ENCODE peak calls at places on chromosome 12, in six cellular contexts. Z, C, T, N, G and S are unnamed samples.

GRCh38 chr12:52798003-52798670 is 2.2 kb upstream of the KRT3 start:
- DNase-seq in Z (no peak), C (no peak), T (no peak), N (no peak), G (no peak), S (peak)

GRCh38 chr12:70254846-70255245 is 11.6 kb downstream of the CNOT2 start:
- DNase-seq in Z (no peak), C (no peak), T (no peak), N (no peak), G (no peak), S (no peak)

GRCh38 chr12:26043139-26044006 is 81.5 kb downstream of the BHLHE41 start:
- DNase-seq in Z (no peak), C (no peak), T (no peak), N (no peak), G (no peak), S (no peak)

GRCh38 chr12:86331012-86331411 is 74.8 kb upstream of the MGAT4C start:
- DNase-seq in Z (no peak), C (no peak), T (no peak), N (no peak), G (no peak), S (no peak)

GRCh38 chr12:103348935-103349334 is 146.8 kb downstream of the C12orf42 start:
- DNase-seq in Z (no peak), C (no peak), T (no peak), N (no peak), G (no peak), S (no peak)

GRCh38 chr12:62409068-62409467 is 57.6 kb upstream of the MON2 start:
- DNase-seq in Z (no peak), C (no peak), T (no peak), N (no peak), G (no peak), S (no peak)

GRCh38 chr12:68784015-68784414 is 24.0 kb upstream of the MDM2 start:
- DNase-seq in Z (no peak), C (no peak), T (peak), N (no peak), G (no peak), S (no peak)

GRCh38 chr12:122888232-122888752 is 7.6 kb downstream of the VPS37B start:
- DNase-seq in Z (peak), C (peak), T (peak), N (no peak), G (no peak), S (no peak)

GRCh38 chr12:88790231-88790630 is 210.0 kb upstream of the KITLG start:
- DNase-seq in Z (no peak), C (no peak), T (no peak), N (no peak), G (no peak), S (no peak)

GRCh38 chr12:59401862-59402261 is 194.0 kb upstream of the SLC16A7 start:
- DNase-seq in Z (no peak), C (no peak), T (no peak), N (no peak), G (no peak), S (no peak)

GRCh38 chr12:72024613-72025012 is 86.0 kb downstream of the TPH2 start:
- DNase-seq in Z (no peak), C (no peak), T (no peak), N (no peak), G (no peak), S (no peak)

GRCh38 chr12:109592905-109593272 is 19.3 kb downstream of the MVK start:
- DNase-seq in Z (no peak), C (no peak), T (no peak), N (no peak), G (no peak), S (no peak)

GRCh38 chr12:9761407-9761736 is 671 bp upstream of the CD69 start:
- DNase-seq in Z (no peak), C (no peak), T (no peak), N (no peak), G (no peak), S (no peak)

GRCh38 chr12:128810182-128811127 is 13.3 kb downstream of the SLC15A4 start:
- DNase-seq in Z (no peak), C (no peak), T (no peak), N (no peak), G (peak), S (no peak)

GRCh38 chr12:29734748-29735147 is 49.0 kb downstream of the TMTC1 start:
- DNase-seq in Z (no peak), C (no peak), T (no peak), N (no peak), G (no peak), S (no peak)

GRCh38 chr12:105595440-105595839 is 264.9 kb downstream of the C12orf75 start:
- DNase-seq in Z (no peak), C (no peak), T (no peak), N (no peak), G (no peak), S (no peak)

GRCh38 chr12:78185109-78185508 is 354.4 kb downstream of the NAV3 start:
- DNase-seq in Z (no peak), C (no peak), T (no peak), N (no peak), G (no peak), S (no peak)

GRCh38 chr12:110100315-110100970 is 23.7 kb upstream of the IFT81 start:
- DNase-seq in Z (peak), C (peak), T (peak), N (peak), G (peak), S (peak)

GRCh38 chr12:54431911-54432814 is 13.1 kb upstream of the ITGA5 start:
- DNase-seq in Z (peak), C (no peak), T (no peak), N (no peak), G (no peak), S (peak)

GRCh38 chr12:116406529-116406928 is 129.0 kb upstream of the MED13L start:
- DNase-seq in Z (peak), C (peak), T (peak), N (peak), G (no peak), S (peak)

GRCh38 chr12:24177889-24178288 is 228.4 kb upstream of the SOX5 start:
- DNase-seq in Z (no peak), C (no peak), T (no peak), N (no peak), G (peak), S (no peak)

GRCh38 chr12:80494836-80495235 is 50.8 kb downstream of the PTPRQ start:
- DNase-seq in Z (no peak), C (no peak), T (no peak), N (no peak), G (no peak), S (no peak)
- TF ChIP-seq ATF3 in Z (no peak), C (no peak), T (no peak), N (no peak), G (no peak), S (no peak)

GRCh38 chr12:126767334-126767733 is 1499.6 kb upstream of the TMEM132C start:
- DNase-seq in Z (no peak), C (no peak), T (no peak), N (no peak), G (no peak), S (no peak)

GRCh38 chr12:126772171-126772864 is 1494.7 kb upstream of the TMEM132C start:
- DNase-seq in Z (no peak), C (peak), T (peak), N (no peak), G (peak), S (peak)

GRCh38 chr12:126768517-126768916 is 1498.5 kb upstream of the TMEM132C start:
- DNase-seq in Z (no peak), C (no peak), T (no peak), N (no peak), G (no peak), S (no peak)

GRCh38 chr12:126773012-126773411 is 1494.0 kb upstream of the TMEM132C start:
- DNase-seq in Z (no peak), C (no peak), T (no peak), N (no peak), G (no peak), S (no peak)

GRCh38 chr12:126770188-126770587 is 1496.8 kb upstream of the TMEM132C start:
- DNase-seq in Z (no peak), C (no peak), T (no peak), N (no peak), G (no peak), S (no peak)
- TF ChIP-seq ATF3 in Z (no peak), C (no peak), T (no peak), N (no peak), G (no peak), S (no peak)

GRCh38 chr12:64004639-64005038 is 160.1 kb downstream of the SRGAP1 start:
- DNase-seq in Z (no peak), C (no peak), T (no peak), N (no peak), G (no peak), S (no peak)
- TF ChIP-seq ATF3 in Z (no peak), C (no peak), T (no peak), N (no peak), G (no peak), S (no peak)

DNA sequence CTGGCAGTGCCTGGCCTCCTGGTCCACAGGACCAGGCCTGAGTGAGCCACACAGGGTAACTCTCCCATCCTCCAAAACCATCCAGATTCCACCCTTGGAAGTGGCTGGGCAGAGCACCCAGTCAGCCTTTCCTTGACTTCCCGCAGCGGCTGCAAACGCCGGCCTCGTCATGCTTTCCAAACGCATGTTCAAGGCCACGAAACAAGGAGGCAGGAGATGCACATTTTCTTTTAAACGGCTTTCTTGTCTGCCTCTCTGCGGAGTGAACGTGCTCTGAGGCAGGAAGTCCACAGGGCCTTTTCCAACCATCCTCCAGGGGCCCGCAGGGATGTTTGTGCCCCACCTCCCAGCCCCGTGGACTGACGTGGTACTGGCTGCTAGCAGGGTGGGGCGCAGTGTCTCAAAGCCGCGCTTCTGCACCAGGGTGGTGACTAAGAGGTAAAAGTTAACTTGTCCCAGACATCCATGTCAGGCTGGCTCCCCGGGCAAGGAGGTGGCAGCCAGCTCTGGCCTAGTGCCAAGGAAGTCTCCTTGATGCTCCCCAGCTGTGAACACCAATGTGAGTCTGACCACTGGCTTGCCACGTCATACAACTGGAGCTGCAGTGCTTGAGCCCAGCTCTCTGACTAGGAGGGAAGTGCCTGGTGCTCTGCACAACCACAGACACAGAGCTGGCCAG is 45.0 kb downstream of the KCNA5 start:
- DNase-seq in Z (no peak), C (no peak), T (no peak), N (no peak), G (no peak), S (no peak)
- TF ChIP-seq ATF3 in Z (no peak), C (no peak), T (no peak), N (no peak), G (no peak), S (no peak)

DNA sequence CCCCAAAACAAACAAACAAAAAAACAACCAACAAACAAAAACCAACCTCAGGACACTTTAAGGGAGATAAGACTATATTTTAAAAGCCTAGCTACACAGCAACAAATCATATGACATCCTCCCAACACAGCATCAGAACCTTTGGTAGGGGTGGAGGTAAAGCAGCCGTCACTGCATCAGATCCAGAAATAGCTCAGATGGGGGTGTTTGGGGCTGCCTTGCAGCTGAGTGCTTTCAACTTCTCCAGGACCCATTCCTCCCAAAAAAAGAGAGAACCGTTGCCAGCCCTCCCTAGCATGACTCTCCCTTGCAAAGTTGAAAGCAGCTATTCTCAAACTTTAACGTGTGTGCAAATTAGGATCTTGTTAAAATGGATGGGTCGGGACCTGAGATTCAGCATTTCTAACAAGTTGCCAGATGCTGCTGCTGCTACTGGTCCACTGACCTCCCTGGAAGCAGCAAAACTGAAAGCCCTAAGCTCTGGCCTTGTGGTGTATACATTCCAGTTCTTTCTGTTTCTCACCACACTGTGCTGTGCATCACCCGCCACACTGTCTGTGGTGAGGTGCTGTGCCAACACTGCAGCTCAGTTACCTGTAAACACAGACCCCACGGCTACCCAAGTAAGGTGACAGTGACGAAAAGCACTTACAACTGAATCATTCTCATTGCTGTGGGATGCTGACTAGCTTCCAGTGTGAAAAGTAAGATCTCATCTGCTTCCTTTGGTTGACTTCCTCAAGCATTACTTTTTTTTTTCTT is 54.0 kb downstream of the SLC38A1 start:
- DNase-seq in Z (no peak), C (no peak), T (no peak), N (no peak), G (peak), S (no peak)
- TF ChIP-seq ATF3 in Z (no peak), C (no peak), T (no peak), N (no peak), G (no peak), S (no peak)

DNA sequence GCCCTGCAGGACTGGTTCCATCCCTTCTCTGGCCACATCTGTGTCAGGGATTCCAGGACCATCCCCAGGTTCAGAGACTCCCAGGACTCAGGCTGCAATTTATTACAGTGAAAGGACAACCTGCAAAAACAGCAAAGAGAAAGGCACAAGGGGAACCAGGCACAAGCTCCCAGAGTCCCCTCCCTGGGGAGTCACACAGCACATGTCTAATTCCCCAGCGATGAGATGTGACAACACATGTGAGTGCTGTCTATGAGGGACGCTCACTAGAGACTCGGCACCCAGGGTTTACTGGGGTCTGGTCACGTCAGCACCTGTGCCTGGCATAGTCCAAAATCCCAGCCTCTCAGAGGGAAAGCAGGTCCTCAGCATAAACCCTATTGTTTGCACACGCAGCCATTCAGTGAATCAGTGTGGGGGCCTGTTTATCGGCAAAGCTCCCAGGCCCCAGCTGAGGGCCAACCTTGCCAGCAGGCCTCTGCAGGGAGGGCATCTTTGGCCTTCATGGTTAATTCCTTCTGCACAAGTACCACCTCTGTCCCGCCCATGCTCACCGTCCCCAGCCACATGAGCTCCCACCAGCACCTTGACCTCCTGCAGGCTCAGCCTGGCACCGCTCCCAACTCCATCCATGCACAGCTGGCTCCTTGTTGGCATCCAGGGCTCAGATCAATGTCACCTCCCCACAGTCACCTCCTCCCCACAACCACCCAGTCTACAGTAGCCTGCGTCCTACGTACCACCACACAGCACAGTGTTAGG is 198.9 kb upstream of the SFSWAP start:
- DNase-seq in Z (no peak), C (no peak), T (no peak), N (no peak), G (no peak), S (no peak)
- TF ChIP-seq ATF3 in Z (no peak), C (no peak), T (no peak), N (no peak), G (no peak), S (no peak)